ENCODE peak calls at places on chromosome 1, in five cellular contexts. E is suprapubic skin, U is A549, Z is H1, H is ovary. Q is an unnamed sample.

GRCh38 chr1:116855220-116855619 is 54.5 kb upstream of the PTGFRN start:
- DNase-seq in E (no peak), U (no peak), Z (no peak), H (peak; percentile 25), Q (peak; percentile 20)

GRCh38 chr1:150807257-150807637 is 813 bp downstream of the CTSK start:
- DNase-seq in E (no peak), U (no peak), Z (no peak), H (no peak), Q (no peak)

GRCh38 chr1:227459977-227460376 is 103.4 kb upstream of the ZNF678 start:
- DNase-seq in E (no peak), U (no peak), Z (no peak), H (no peak), Q (no peak)

GRCh38 chr1:58895559-58896135 is 111.8 kb upstream of the JUN start:
- DNase-seq in E (no peak), U (no peak), Z (no peak), H (no peak), Q (no peak)

GRCh38 chr1:150364231-150365003 is 470 bp downstream of the RPRD2 start:
- DNase-seq in E (peak; percentile 90), U (peak; percentile 60), Z (peak; percentile 78), H (peak; percentile 79), Q (peak; percentile 82)

GRCh38 chr1:32208891-32209309 is at the start of gene DCDC2B:
- DNase-seq in E (peak; percentile 71), U (no peak), Z (no peak), H (no peak), Q (peak; percentile 92)

GRCh38 chr1:164914208-164914607 is 355.2 kb downstream of the PBX1 start:
- DNase-seq in E (no peak), U (no peak), Z (no peak), H (no peak), Q (no peak)

GRCh38 chr1:3350441-3351261 is 103.8 kb upstream of the ARHGEF16 start:
- DNase-seq in E (no peak), U (no peak), Z (no peak), H (peak; percentile 51), Q (no peak)

GRCh38 chr1:207404849-207405525 is 49.1 kb upstream of the CR2 start:
- DNase-seq in E (no peak), U (peak; percentile 68), Z (no peak), H (no peak), Q (no peak)

GRCh38 chr1:202644219-202645096 is 65.8 kb downstream of the SYT2 start:
- DNase-seq in E (no peak), U (no peak), Z (no peak), H (no peak), Q (no peak)

GRCh38 chr1:45260244-45260643 is 53.8 kb upstream of the ZSWIM5 start:
- DNase-seq in E (no peak), U (no peak), Z (no peak), H (no peak), Q (no peak)

GRCh38 chr1:166848193-166848592 is 8.9 kb downstream of the POGK start:
- DNase-seq in E (no peak), U (no peak), Z (no peak), H (no peak), Q (no peak)

GRCh38 chr1:190258003-190258402 is 219.7 kb downstream of the BRINP3 start:
- DNase-seq in E (no peak), U (no peak), Z (no peak), H (no peak), Q (no peak)

GRCh38 chr1:159991513-159991912 is 37.5 kb upstream of the SLAMF9 start:
- DNase-seq in E (no peak), U (no peak), Z (peak; percentile 36), H (no peak), Q (no peak)

GRCh38 chr1:90580176-90580575 is 136.9 kb downstream of the BARHL2 start:
- DNase-seq in E (no peak), U (no peak), Z (no peak), H (no peak), Q (peak; percentile 65)

GRCh38 chr1:98967122-98967521 is 37.5 kb downstream of the PLPPR5 start:
- DNase-seq in E (no peak), U (no peak), Z (no peak), H (no peak), Q (no peak)

GRCh38 chr1:229028987-229029550 is 241.8 kb upstream of the RAB4A start:
- DNase-seq in E (no peak), U (no peak), Z (no peak), H (no peak), Q (no peak)

GRCh38 chr1:12203216-12204007 is 26.4 kb upstream of the VPS13D start:
- DNase-seq in E (no peak), U (no peak), Z (no peak), H (no peak), Q (no peak)

GRCh38 chr1:67084765-67085318 is 30.9 kb upstream of the SLC35D1 start:
- DNase-seq in E (no peak), U (no peak), Z (no peak), H (no peak), Q (no peak)

GRCh38 chr1:197800379-197801110 is 25.3 kb upstream of the DENND1B start:
- DNase-seq in E (no peak), U (no peak), Z (no peak), H (no peak), Q (no peak)

GRCh38 chr1:90204036-90204594 is 209.2 kb downstream of the ZNF326 start:
- DNase-seq in E (no peak), U (no peak), Z (no peak), H (no peak), Q (no peak)

GRCh38 chr1:191145834-191146233 is 668.2 kb upstream of the BRINP3 start:
- DNase-seq in E (no peak), U (no peak), Z (no peak), H (no peak), Q (no peak)

GRCh38 chr1:110171134-110171733 is 20.9 kb downstream of the SLC6A17 start:
- DNase-seq in E (no peak), U (no peak), Z (no peak), H (no peak), Q (no peak)

GRCh38 chr1:31712625-31713024 is 8.8 kb upstream of the COL16A1 start:
- DNase-seq in E (no peak), U (no peak), Z (no peak), H (peak; percentile 82), Q (peak; percentile 66)

GRCh38 chr1:173627269-173627668 is 7.9 kb upstream of the TEX50 start:
- DNase-seq in E (no peak), U (no peak), Z (no peak), H (no peak), Q (no peak)

GRCh38 chr1:234495231-234495990 is 16.4 kb upstream of the TARBP1 start:
- DNase-seq in E (no peak), U (no peak), Z (no peak), H (no peak), Q (no peak)

GRCh38 chr1:167333703-167334102 is 113.0 kb downstream of the POU2F1 start:
- DNase-seq in E (no peak), U (no peak), Z (no peak), H (no peak), Q (no peak)

GRCh38 chr1:210330279-210330866 is 1.7 kb downstream of the HHAT start:
- DNase-seq in E (no peak), U (no peak), Z (no peak), H (no peak), Q (no peak)

GRCh38 chr1:210328746-210329488 is at the start of gene HHAT:
- DNase-seq in E (peak; percentile 83), U (peak; percentile 75), Z (peak; percentile 75), H (peak; percentile 73), Q (peak; percentile 86)

GRCh38 chr1:210325026-210325670 is 3.6 kb upstream of the HHAT start:
- DNase-seq in E (no peak), U (no peak), Z (no peak), H (no peak), Q (no peak)

GRCh38 chr1:210332233-210332632 is 3.5 kb downstream of the HHAT start:
- DNase-seq in E (no peak), U (no peak), Z (no peak), H (no peak), Q (no peak)

DNA sequence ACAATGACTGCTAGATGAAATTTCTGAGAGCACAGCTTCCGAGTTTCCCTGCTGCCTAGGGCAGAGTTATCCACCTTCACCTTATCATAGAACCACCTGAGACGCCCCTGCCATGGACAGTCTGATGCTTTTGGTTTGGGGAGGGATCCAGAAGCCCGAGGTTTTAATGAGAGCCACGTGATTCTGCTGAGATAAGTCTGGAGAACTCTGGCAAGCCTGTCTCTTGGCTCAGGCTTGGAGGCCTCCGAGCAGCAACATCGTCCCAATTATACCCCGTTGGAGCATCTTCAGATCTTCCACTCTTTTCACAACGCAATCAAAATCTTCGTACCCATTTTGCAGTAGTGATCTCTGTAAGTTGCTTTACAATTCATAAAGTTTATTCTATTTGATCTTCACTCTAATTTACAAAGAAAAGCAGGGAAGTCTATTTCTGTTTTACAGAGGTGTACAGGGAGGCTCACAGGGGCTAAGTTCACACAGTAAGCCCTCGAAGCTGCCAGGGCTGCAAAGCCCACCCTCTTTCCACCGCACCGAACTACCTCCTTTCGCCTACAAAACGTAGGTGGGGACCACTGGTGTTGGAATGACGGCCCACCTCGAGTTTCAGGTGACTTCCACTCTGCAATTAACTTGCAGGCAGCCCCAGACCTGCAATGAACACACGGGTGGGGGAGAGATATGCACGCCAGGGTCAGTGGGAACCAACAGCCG is 513 bp upstream of the HHAT start:
- DNase-seq in E (no peak), U (no peak), Z (no peak), H (peak; percentile 37), Q (no peak)
- TF ChIP-seq CTCF in E (no peak), U (no peak), Z (no peak), H (no peak), Q (no peak)

GRCh38 chr1:239892602-239893001 is 199.1 kb upstream of the FMN2 start:
- DNase-seq in E (no peak), U (no peak), Z (no peak), H (no peak), Q (no peak)
- TF ChIP-seq EP300 in E (no peak), U (no peak), Z (no peak), H (no peak), Q (peak; percentile 14)

DNA sequence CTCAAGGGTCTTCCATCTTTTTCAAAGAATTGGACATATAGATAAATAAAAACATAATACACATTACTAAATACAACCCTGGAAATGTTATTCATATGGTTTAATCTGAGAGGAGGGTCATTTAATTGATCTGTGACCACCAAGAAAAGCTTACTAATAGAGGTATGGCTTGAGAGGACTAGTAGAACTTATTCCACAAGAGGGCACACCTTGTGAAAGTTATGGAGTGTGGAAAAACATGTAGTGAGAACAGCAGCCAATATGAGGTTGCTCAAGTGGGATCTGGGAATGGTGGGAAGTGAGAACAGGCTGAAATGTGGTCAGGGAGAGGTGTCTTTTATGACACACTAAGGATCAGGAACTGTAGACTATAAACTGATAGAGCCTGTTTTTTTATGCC is 973.5 kb upstream of the B3GALT2 start:
- DNase-seq in E (no peak), U (no peak), Z (no peak), H (no peak), Q (no peak)
- TF ChIP-seq CTCF in E (no peak), U (no peak), Z (no peak), H (no peak), Q (no peak)

DNA sequence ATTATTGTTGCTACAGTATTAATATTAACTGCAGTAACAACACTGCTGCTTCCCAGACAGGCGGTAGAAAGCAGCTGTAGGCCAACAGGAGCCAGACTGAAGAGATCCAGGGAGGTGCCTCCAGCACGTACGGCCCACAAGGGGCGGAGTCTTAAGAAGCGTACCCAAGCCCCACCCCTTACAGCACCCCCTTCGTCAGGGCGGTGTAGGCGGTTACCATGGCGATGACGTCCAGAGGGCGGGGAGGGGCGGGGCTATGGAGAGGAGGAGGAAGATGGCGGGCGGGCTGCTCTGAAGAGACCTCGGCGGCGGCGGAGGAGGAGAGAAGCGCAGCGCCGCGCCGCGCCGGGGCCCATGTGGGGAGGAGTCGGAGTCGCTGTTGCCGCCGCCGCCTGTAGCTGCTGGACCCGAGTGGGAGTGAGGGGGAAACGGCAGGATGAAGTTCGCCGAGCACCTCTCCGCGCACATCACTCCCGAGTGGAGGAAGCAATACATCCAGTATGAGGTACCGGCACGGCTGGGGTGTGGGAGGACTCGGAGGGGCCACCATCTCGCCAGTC is at the start of gene XPR1:
- DNase-seq in E (peak; percentile 99), U (peak; percentile 85), Z (peak; percentile 93), H (peak; percentile 98), Q (peak; percentile 99)
- TF ChIP-seq EP300 in E (no peak), U (no peak), Z (no peak), H (no peak), Q (no peak)